ENCODE peak calls at places on chromosomes 7 and 10, in five cellular contexts. K is stimulated activated effector memory CD8-positive, alpha-beta T cell treated with anti-CD3 and anti-CD28 coated beads, Interleukin-12 subunit alpha, Interleukin-12 subunit beta, amount 100 ng/mL, for 72 hours; Q is Kasumi-1; M is H9; O is HTR-8/SVneo. Z is an unnamed sample.

GRCh38 chr7:116706668-116707126 is 34.7 kb downstream of the MET start:
- DNase-seq in K (no peak), Q (no peak), M (no peak), O (peak), Z (no peak)

GRCh38 chr7:28103984-28104628 is 76.5 kb downstream of the JAZF1 start:
- DNase-seq in K (no peak), Q (no peak), M (no peak), O (peak), Z (no peak)

GRCh38 chr7:157299613-157300405 is 37.0 kb upstream of the DNAJB6 start:
- DNase-seq in K (peak), Q (peak), M (no peak), O (no peak), Z (no peak)

GRCh38 chr10:11165591-11166543 is 148.2 kb downstream of the CELF2 start:
- DNase-seq in K (no peak), Q (peak), M (peak), O (peak), Z (peak)

GRCh38 chr10:62017141-62017870 is 115.8 kb downstream of the ARID5B start:
- DNase-seq in K (no peak), Q (no peak), M (no peak), O (no peak), Z (no peak)

GRCh38 chr7:69620063-69620462 is 21.8 kb downstream of the AUTS2 start:
- DNase-seq in K (no peak), Q (no peak), M (no peak), O (no peak), Z (no peak)

GRCh38 chr10:112880633-112881530 is 69.2 kb upstream of the TCF7L2 start:
- DNase-seq in K (no peak), Q (no peak), M (no peak), O (no peak), Z (no peak)

GRCh38 chr10:67520924-67521520 is 175.0 kb downstream of the CTNNA3 start:
- DNase-seq in K (no peak), Q (peak), M (peak), O (peak), Z (peak)

GRCh38 chr10:60203993-60204618 is 185.6 kb downstream of the ANK3 start:
- DNase-seq in K (no peak), Q (peak), M (no peak), O (peak), Z (no peak)

GRCh38 chr7:1412322-1413261 is 46.7 kb downstream of the MICALL2 start:
- DNase-seq in K (peak), Q (peak), M (peak), O (peak), Z (peak)

GRCh38 chr7:120733143-120733542 is 124.8 kb downstream of the TSPAN12 start:
- DNase-seq in K (no peak), Q (no peak), M (no peak), O (peak), Z (no peak)

GRCh38 chr7:138632866-138633602 is 68.1 kb downstream of the SVOPL start:
- DNase-seq in K (no peak), Q (no peak), M (no peak), O (no peak), Z (no peak)

GRCh38 chr7:88818552-88818951 is 23.0 kb upstream of the TEX47 start:
- DNase-seq in K (no peak), Q (no peak), M (no peak), O (no peak), Z (no peak)

GRCh38 chr10:114541081-114541833 is 116.8 kb downstream of the ABLIM1 start:
- DNase-seq in K (peak), Q (no peak), M (no peak), O (no peak), Z (peak)

GRCh38 chr10:52459097-52459496 is 145.0 kb downstream of the DKK1 start:
- DNase-seq in K (no peak), Q (no peak), M (no peak), O (no peak), Z (no peak)

GRCh38 chr10:24897326-24897926 is 55.0 kb downstream of the PRTFDC1 start:
- DNase-seq in K (no peak), Q (no peak), M (no peak), O (peak), Z (no peak)

GRCh38 chr7:47568569-47568968 is 13.3 kb downstream of the TNS3 start:
- DNase-seq in K (no peak), Q (peak), M (no peak), O (no peak), Z (no peak)

GRCh38 chr10:72025400-72025799 is 61.2 kb downstream of the CHST3 start:
- DNase-seq in K (no peak), Q (no peak), M (no peak), O (no peak), Z (no peak)

GRCh38 chr10:121240011-121240410 is 358.2 kb downstream of the FGFR2 start:
- DNase-seq in K (no peak), Q (no peak), M (no peak), O (no peak), Z (no peak)

GRCh38 chr10:118961401-118961800 is 68.1 kb upstream of the NANOS1 start:
- DNase-seq in K (no peak), Q (no peak), M (peak), O (no peak), Z (no peak)

GRCh38 chr7:513521-514166 is 6.0 kb downstream of the PDGFA start:
- DNase-seq in K (peak), Q (no peak), M (no peak), O (no peak), Z (no peak)

GRCh38 chr10:124641282-124642075 is 102.7 kb downstream of the FAM53B start:
- DNase-seq in K (peak), Q (peak), M (no peak), O (no peak), Z (no peak)